ENCODE peak calls at places on chromosomes 13 and 19, in six cellular contexts. S is body of pancreas; P is activated T-cell treated with anti-CD3 and anti-CD28 coated beads, Interleukin-2, amount 50 U/mL, for 4 hours; U is stimulated activated naive CD8-positive, alpha-beta T cell treated with anti-CD3 and anti-CD28 coated beads, Interleukin-15, amount 100 ng/mL, for 72 hours; F is lower lobe of right lung; T is activated CD8-positive, alpha-beta T cell treated with anti-CD3 and anti-CD28 coated beads, Interleukin-2, amount 10 ng/mL, durations not matched to agents 7 days and 5 days. B is an unnamed sample.
A peak's percentile ranks its signal among the peaks of the same experiment; 100 is the strongest.

GRCh38 chr13:110624766-110625756 is 9.7 kb downstream of the NAXD start:
- ATAC-seq in S (no peak), P (no peak), U (no peak), F (no peak), T (no peak), B (no peak)

GRCh38 chr13:44840131-44840530 is 149.1 kb downstream of the NUFIP1 start:
- ATAC-seq in S (no peak), P (no peak), U (no peak), F (no peak), T (no peak), B (no peak)

GRCh38 chr19:4077011-4077382 is 10.3 kb upstream of the ZBTB7A start:
- ATAC-seq in S (no peak), P (no peak), U (no peak), F (peak; percentile 17), T (no peak), B (no peak)

GRCh38 chr19:21115430-21115829 is 26.4 kb upstream of the ZNF431 start:
- ATAC-seq in S (no peak), P (no peak), U (no peak), F (no peak), T (no peak), B (no peak)

GRCh38 chr13:46025157-46025556 is 27.4 kb downstream of the ZC3H13 start:
- ATAC-seq in S (no peak), P (no peak), U (no peak), F (no peak), T (no peak), B (no peak)

GRCh38 chr13:113815151-113816058 is 48.5 kb downstream of the GAS6 start:
- ATAC-seq in S (no peak), P (peak; percentile 47), U (peak; percentile 23), F (peak; percentile 13), T (peak; percentile 30), B (peak; percentile 37)

GRCh38 chr13:50384724-50385123 is 369.5 kb downstream of the KCNRG start:
- ATAC-seq in S (no peak), P (no peak), U (no peak), F (no peak), T (no peak), B (no peak)

GRCh38 chr13:106344318-106344717 is 191.1 kb downstream of the EFNB2 start:
- ATAC-seq in S (no peak), P (no peak), U (no peak), F (no peak), T (no peak), B (no peak)

GRCh38 chr19:48991823-48992570 is 1.1 kb downstream of the GYS1 start:
- ATAC-seq in S (no peak), P (no peak), U (no peak), F (peak; percentile 67), T (no peak), B (no peak)

GRCh38 chr13:110382229-110382628 is 75.1 kb downstream of the COL4A2 start:
- ATAC-seq in S (no peak), P (no peak), U (no peak), F (no peak), T (no peak), B (no peak)

GRCh38 chr19:51127755-51128154 is 3.0 kb downstream of the SIGLEC9 start:
- ATAC-seq in S (no peak), P (peak; percentile 28), U (peak; percentile 39), F (no peak), T (no peak), B (no peak)

GRCh38 chr19:57280913-57281425 is 684 bp downstream of the ZNF460 start:
- ATAC-seq in S (no peak), P (peak; percentile 0), U (no peak), F (no peak), T (no peak), B (no peak)

GRCh38 chr19:35023428-35023827 is 6.8 kb upstream of the SCN1B start:
- ATAC-seq in S (no peak), P (no peak), U (no peak), F (peak; percentile 2), T (no peak), B (no peak)